ENCODE peak calls at places on chromosomes 6 and 20, in eight cellular contexts. Y is activated naive CD4-positive, alpha-beta T cell treated with Interleukin-2 at 50 U/mL for 16 hours; P is keratinocyte; Z is naive thymus-derived CD8-positive, alpha-beta T cell; K is activated gamma-delta T cell; A is T-helper 17 cell; E is amniotic stem cell; T is right cardiac atrium. S is an unnamed sample.

GRCh38 chr6:160379464-160379863 is 31.3 kb downstream of the SLC22A3 start:
- DNase-seq in P (peak; percentile 66), A (no peak), K (no peak), Z (no peak), E (no peak), Y (no peak), T (no peak), S (no peak)

GRCh38 chr20:3563548-3564177 is 92.8 kb downstream of the ATRN start:
- DNase-seq in Y (no peak), E (peak; percentile 41), P (peak; percentile 26), K (no peak), A (no peak), T (no peak), Z (no peak), S (no peak)

GRCh38 chr20:45044084-45044573 is 56.8 kb downstream of the KCNS1 start:
- DNase-seq in K (no peak), Y (peak; percentile 28), T (no peak), Z (peak; percentile 52), P (peak; percentile 59), E (peak; percentile 68), A (no peak), S (peak; percentile 12)

GRCh38 chr20:38132156-38132909 is 32.7 kb downstream of the TGM2 start:
- DNase-seq in Y (no peak), E (no peak), T (no peak), K (no peak), Z (no peak), A (no peak), P (no peak), S (no peak)

GRCh38 chr6:166942393-166943168 is 13.8 kb downstream of the RNASET2 start:
- DNase-seq in Z (no peak), P (no peak), E (no peak), A (peak; percentile 53), T (peak; percentile 35), K (no peak), Y (peak; percentile 77), S (no peak)

GRCh38 chr20:51345601-51346101 is 196.9 kb downstream of the NFATC2 start:
- DNase-seq in P (peak; percentile 83), T (no peak), A (no peak), Y (no peak), E (peak; percentile 37), Z (no peak), K (no peak), S (no peak)

GRCh38 chr20:17682889-17683198 is 802 bp upstream of the RRBP1 start:
- DNase-seq in Y (no peak), Z (no peak), T (no peak), P (no peak), A (no peak), E (no peak), K (no peak), S (no peak)

GRCh38 chr6:40889137-40889832 is 149.7 kb downstream of the UNC5CL start:
- DNase-seq in P (no peak), T (no peak), Z (no peak), Y (no peak), K (no peak), A (no peak), E (no peak), S (no peak)

GRCh38 chr20:3084986-3085360 is 449 bp upstream of the AVP start:
- DNase-seq in T (no peak), Y (no peak), Z (no peak), K (no peak), P (no peak), E (no peak), A (no peak), S (no peak)

GRCh38 chr6:154241570-154241969 is 115.0 kb downstream of the IPCEF1 start:
- DNase-seq in P (no peak), E (no peak), A (no peak), Y (no peak), Z (no peak), K (no peak), T (no peak), S (no peak)

GRCh38 chr6:118649918-118650499 is 1.4 kb downstream of the CEP85L start:
- DNase-seq in Z (no peak), Y (no peak), E (no peak), K (no peak), P (no peak), A (no peak), T (no peak), S (no peak)

GRCh38 chr20:61387204-61387958 is 135.3 kb downstream of the CDH4 start:
- DNase-seq in Z (no peak), E (no peak), P (peak; percentile 26), A (no peak), T (peak; percentile 57), K (no peak), Y (no peak), S (no peak)

S was measured in iPS DF 19.7.